ENCODE peak calls at places on chromosomes 6 and 20, in seven cellular contexts. X is omental fat pad, V is right atrium auricular region, T is heart right ventricle, F is fibroblast of lung, O is sigmoid colon, W is RWPE1. N is an unnamed sample.

GRCh38 chr6:102798631-102799030 is 1405.1 kb downstream of the GRIK2 start:
- DNase-seq in X (no peak), V (no peak), T (no peak), F (no peak), O (no peak), W (no peak), N (no peak)

GRCh38 chr6:78570044-78570443 is 297.3 kb upstream of the IRAK1BP1 start:
- DNase-seq in X (no peak), V (no peak), T (no peak), F (no peak), O (no peak), W (no peak), N (no peak)

GRCh38 chr6:133201231-133201630 is 39.9 kb upstream of the EYA4 start:
- DNase-seq in X (no peak), V (no peak), T (no peak), F (no peak), O (no peak), W (no peak), N (no peak)

GRCh38 chr6:217048-217659 is 75.1 kb upstream of the DUSP22 start:
- DNase-seq in X (no peak), V (no peak), T (no peak), F (no peak), O (no peak), W (no peak), N (no peak)

GRCh38 chr6:170270984-170271593 is 19.8 kb downstream of the DLL1 start:
- DNase-seq in X (no peak), V (no peak), T (no peak), F (no peak), O (no peak), W (no peak), N (no peak)

GRCh38 chr6:165231581-165232276 is 77.7 kb downstream of the C6orf118 start:
- DNase-seq in X (no peak), V (no peak), T (peak; percentile 22), F (peak; percentile 50), O (no peak), W (peak; percentile 29), N (no peak)

GRCh38 chr6:166046232-166046631 is 121.4 kb downstream of the TBXT start:
- DNase-seq in X (no peak), V (no peak), T (no peak), F (peak; percentile 95), O (no peak), W (peak; percentile 56), N (no peak)

GRCh38 chr20:58690851-58691250 is 1.7 kb upstream of the NPEPL1 start:
- DNase-seq in X (no peak), V (peak; percentile 68), T (no peak), F (peak; percentile 23), O (no peak), W (no peak), N (peak; percentile 19)

GRCh38 chr20:61901421-61902212 is 164.1 kb downstream of the TAF4 start:
- DNase-seq in X (no peak), V (no peak), T (no peak), F (peak; percentile 31), O (no peak), W (peak; percentile 64), N (no peak)

GRCh38 chr6:34914358-34914757 is 25.3 kb downstream of the ANKS1A start:
- DNase-seq in X (no peak), V (no peak), T (no peak), F (no peak), O (no peak), W (no peak), N (no peak)

GRCh38 chr20:3436864-3437574 is 29.6 kb upstream of the DNAAF9 start:
- DNase-seq in X (no peak), V (no peak), T (no peak), F (no peak), O (no peak), W (no peak), N (no peak)

GRCh38 chr6:45965007-45965406 is 50.7 kb downstream of the CLIC5 start:
- DNase-seq in X (no peak), V (no peak), T (no peak), F (peak; percentile 72), O (no peak), W (no peak), N (no peak)

GRCh38 chr6:46199387-46199786 is 28.6 kb upstream of the ENPP5 start:
- DNase-seq in X (no peak), V (peak; percentile 74), T (no peak), F (peak; percentile 68), O (no peak), W (no peak), N (no peak)

GRCh38 chr20:18263723-18264122 is 24.6 kb upstream of the ZNF133 start:
- DNase-seq in X (no peak), V (no peak), T (no peak), F (peak; percentile 11), O (no peak), W (no peak), N (no peak)

GRCh38 chr6:374956-375355 is 16.6 kb upstream of the IRF4 start:
- DNase-seq in X (no peak), V (no peak), T (no peak), F (no peak), O (no peak), W (no peak), N (peak; percentile 83)

GRCh38 chr6:32047855-32048766 is 9.9 kb downstream of the CYP21A2 start:
- DNase-seq in X (peak; percentile 76), V (peak; percentile 86), T (peak; percentile 64), F (no peak), O (peak; percentile 89), W (peak; percentile 66), N (peak; percentile 88)

GRCh38 chr6:35299674-35300073 is 2.1 kb downstream of the DEF6 start:
- DNase-seq in X (no peak), V (no peak), T (peak; percentile 48), F (no peak), O (peak; percentile 68), W (no peak), N (no peak)

GRCh38 chr6:79640146-79641111 is 9.3 kb downstream of the SH3BGRL2 start:
- DNase-seq in X (no peak), V (no peak), T (peak; percentile 24), F (no peak), O (no peak), W (no peak), N (no peak)

GRCh38 chr6:17912521-17912920 is 74.9 kb downstream of the KIF13A start:
- DNase-seq in X (no peak), V (no peak), T (no peak), F (no peak), O (no peak), W (no peak), N (no peak)

GRCh38 chr20:59269396-59270025 is 30.9 kb upstream of the EDN3 start:
- DNase-seq in X (no peak), V (no peak), T (no peak), F (no peak), O (no peak), W (no peak), N (no peak)

GRCh38 chr20:37524221-37524700 is 3.2 kb downstream of the NNAT start:
- DNase-seq in X (no peak), V (no peak), T (no peak), F (no peak), O (peak; percentile 52), W (no peak), N (no peak)

GRCh38 chr6:126657556-126658129 is 317.7 kb downstream of the CENPW start:
- DNase-seq in X (no peak), V (no peak), T (no peak), F (peak; percentile 27), O (no peak), W (peak; percentile 10), N (no peak)

GRCh38 chr6:168232046-168232445 is 87.5 kb downstream of the DACT2 start:
- DNase-seq in X (no peak), V (no peak), T (no peak), F (no peak), O (no peak), W (no peak), N (no peak)

DNA sequence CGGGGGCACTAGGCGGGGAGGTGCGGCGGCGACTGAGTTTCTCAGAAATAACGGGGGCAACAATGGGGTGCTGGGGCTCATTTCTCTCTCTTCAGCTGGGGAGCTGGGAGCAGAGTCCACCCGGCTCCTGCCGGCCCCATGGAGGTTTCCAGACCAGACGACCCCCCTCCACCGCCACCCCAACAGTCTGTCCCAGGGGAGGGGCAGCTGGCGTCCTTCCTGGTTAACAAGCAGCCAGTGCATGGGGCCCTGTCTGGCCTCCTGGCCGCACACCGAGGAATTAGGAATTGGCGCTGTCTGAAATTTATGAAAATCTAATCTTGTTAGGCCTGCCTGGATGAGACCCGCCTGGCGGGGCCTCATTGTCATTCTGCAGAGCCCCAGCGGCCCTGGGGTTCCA is 42.4 kb downstream of the PMEPA1 start:
- DNase-seq in X (no peak), V (no peak), T (no peak), F (no peak), O (no peak), W (no peak), N (no peak)
- TF ChIP-seq CTCF in X (no peak), V (no peak), T (no peak), F (no peak), O (no peak), W (no peak), N (no peak)

DNA sequence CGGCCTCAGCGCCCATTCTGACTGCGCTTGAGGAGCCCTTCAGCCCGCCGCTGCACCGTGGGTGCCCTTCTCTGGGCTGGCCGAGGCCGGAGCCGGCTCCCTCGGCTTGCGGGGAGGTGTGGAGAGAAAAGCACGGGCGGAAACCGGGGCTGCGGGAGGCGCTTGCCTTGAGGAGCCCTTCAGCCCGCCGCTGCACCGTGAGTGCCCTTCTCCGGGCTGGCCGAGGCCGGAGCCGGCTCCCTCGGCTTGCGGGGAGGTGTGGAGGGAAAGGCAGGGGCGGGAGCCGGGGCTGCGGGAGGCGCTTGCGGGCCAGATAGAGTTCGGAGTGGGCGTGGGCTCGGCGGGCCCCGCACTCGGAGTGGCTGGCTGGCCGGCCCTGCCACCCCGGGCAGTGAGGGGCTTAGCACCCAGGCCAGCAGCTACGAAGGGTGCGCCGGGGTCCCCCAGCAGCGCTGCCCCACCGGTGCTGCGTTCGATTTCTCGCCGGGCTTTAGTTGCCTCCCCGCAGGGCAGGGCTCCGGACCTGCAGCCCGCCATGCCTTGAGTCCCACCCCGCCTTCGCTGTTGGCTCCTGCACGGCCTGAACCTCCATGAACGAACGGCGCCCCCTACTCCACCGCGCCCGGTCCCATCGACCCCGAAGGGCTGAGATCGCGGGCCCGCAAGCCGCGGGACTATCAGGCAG is 45.7 kb upstream of the MCUR1 start:
- DNase-seq in X (no peak), V (no peak), T (no peak), F (peak; percentile 13), O (no peak), W (no peak), N (peak; percentile 82)
- TF ChIP-seq CTCF in X (no peak), V (no peak), T (no peak), F (no peak), O (no peak), W (no peak), N (no peak)

GRCh38 chr6:4790158-4790899 is 14.1 kb downstream of the CDYL start:
- DNase-seq in X (no peak), V (no peak), T (no peak), F (no peak), O (no peak), W (no peak), N (no peak)
- TF ChIP-seq CTCF in X (no peak), V (no peak), T (no peak), F (no peak), O (no peak), W (no peak), N (no peak)

GRCh38 chr6:22349528-22349927 is 52.7 kb upstream of the PRL start:
- DNase-seq in X (no peak), V (no peak), T (no peak), F (peak; percentile 47), O (no peak), W (no peak), N (no peak)

GRCh38 chr6:22349051-22349450 is 52.2 kb upstream of the PRL start:
- DNase-seq in X (no peak), V (no peak), T (no peak), F (peak; percentile 25), O (no peak), W (no peak), N (no peak)

GRCh38 chr6:22343864-22344263 is 47.0 kb upstream of the PRL start:
- DNase-seq in X (no peak), V (no peak), T (no peak), F (no peak), O (no peak), W (no peak), N (no peak)
- TF ChIP-seq CTCF in X (no peak), V (no peak), T (no peak), F (no peak), O (no peak), W (no peak), N (peak; percentile 10)

N was measured in osteocyte.